ENCODE peak calls at places on chromosome 7, in five cellular contexts. A is EL, Y is progenitor cell of endocrine pancreas, N is GM12864, Z is DMS153. S is an unnamed sample.

GRCh38 chr7:117323877-117324699 is 1.2 kb upstream of the WNT2 start:
- DNase-seq in A (peak), Y (peak), N (no peak), Z (no peak), S (peak)

GRCh38 chr7:149496642-149497391 is 792 bp downstream of the ZNF746 start:
- DNase-seq in A (peak), Y (peak), N (no peak), Z (no peak), S (peak)

GRCh38 chr7:142508251-142508650 is 241.0 kb upstream of the PRSS1 start:
- DNase-seq in A (no peak), Y (no peak), N (no peak), Z (no peak), S (no peak)

GRCh38 chr7:82183633-82184032 is 259.9 kb downstream of the CACNA2D1 start:
- DNase-seq in A (peak), Y (no peak), N (no peak), Z (no peak), S (no peak)

GRCh38 chr7:137354361-137354760 is 10.8 kb upstream of the PTN start:
- DNase-seq in A (peak), Y (no peak), N (no peak), Z (peak), S (no peak)

GRCh38 chr7:129843982-129844840 is 108.5 kb downstream of the UBE2H start:
- DNase-seq in A (no peak), Y (no peak), N (no peak), Z (no peak), S (no peak)

GRCh38 chr7:25779002-25779546 is 372.9 kb upstream of the NFE2L3 start:
- DNase-seq in A (no peak), Y (no peak), N (no peak), Z (no peak), S (no peak)

GRCh38 chr7:139857791-139858190 is 28.7 kb downstream of the TBXAS1 start:
- DNase-seq in A (no peak), Y (no peak), N (no peak), Z (no peak), S (no peak)

GRCh38 chr7:44473295-44473694 is 17.2 kb downstream of the NUDCD3 start:
- DNase-seq in A (peak), Y (no peak), N (no peak), Z (no peak), S (no peak)

GRCh38 chr7:50333266-50333665 is 28.8 kb downstream of the IKZF1 start:
- DNase-seq in A (no peak), Y (no peak), N (no peak), Z (no peak), S (no peak)

GRCh38 chr7:134016223-134016941 is 110.8 kb upstream of the LRGUK start:
- DNase-seq in A (peak), Y (peak), N (no peak), Z (no peak), S (no peak)

GRCh38 chr7:78141533-78142281 is 343.1 kb downstream of the PHTF2 start:
- DNase-seq in A (peak), Y (no peak), N (no peak), Z (no peak), S (no peak)

GRCh38 chr7:13091974-13092707 is 404.7 kb downstream of the ARL4A start:
- DNase-seq in A (no peak), Y (no peak), N (no peak), Z (no peak), S (no peak)

GRCh38 chr7:135993950-135994349 is 16.8 kb upstream of the MTPN start:
- DNase-seq in A (no peak), Y (no peak), N (no peak), Z (no peak), S (no peak)

GRCh38 chr7:107932851-107933250 is 41.9 kb downstream of the DLD start:
- DNase-seq in A (no peak), Y (no peak), N (no peak), Z (no peak), S (no peak)

GRCh38 chr7:43702974-43703373 is 26.3 kb downstream of the COA1 start:
- DNase-seq in A (no peak), Y (no peak), N (no peak), Z (no peak), S (no peak)

GRCh38 chr7:143510854-143511592 is 33.4 kb downstream of the TAS2R41 start:
- DNase-seq in A (no peak), Y (no peak), N (no peak), Z (no peak), S (no peak)

GRCh38 chr7:155862516-155863257 is 50.4 kb upstream of the SHH start:
- DNase-seq in A (no peak), Y (no peak), N (no peak), Z (no peak), S (no peak)

GRCh38 chr7:25985196-25985595 is 166.8 kb upstream of the NFE2L3 start:
- DNase-seq in A (no peak), Y (no peak), N (no peak), Z (no peak), S (no peak)

GRCh38 chr7:151716339-151716722 is 160.6 kb downstream of the PRKAG2 start:
- DNase-seq in A (no peak), Y (no peak), N (no peak), Z (no peak), S (no peak)

S was measured in dorsolateral prefrontal cortex.